ENCODE peak calls at places on chromosomes 12 and 14, in eight cellular contexts. Z is astrocyte of the spinal cord, E is endothelial cell, Y is HCT116, V is stomach, S is omental fat pad, W is activated B cell treated with CpG ODN at 0.5 μM for 24 hours, J is A673. U is an unnamed sample.

GRCh38 chr12:124620606-124621295 is 53.3 kb upstream of the NCOR2 start:
- DNase-seq in Z (peak; percentile 77), Y (no peak), W (no peak), V (no peak), S (no peak), E (no peak), J (no peak), U (no peak)

GRCh38 chr12:23893611-23894010 is 55.9 kb downstream of the SOX5 start:
- DNase-seq in E (no peak), S (no peak), W (no peak), Z (peak; percentile 6), J (no peak), V (no peak), Y (no peak), U (no peak)

GRCh38 chr12:132084681-132085635 is 59.2 kb downstream of the DDX51 start:
- DNase-seq in V (peak; percentile 63), J (peak; percentile 40), Y (no peak), W (peak; percentile 38), Z (peak; percentile 31), S (peak; percentile 34), E (peak; percentile 75), U (no peak)

GRCh38 chr12:130433834-130434233 is 96.1 kb downstream of the PIWIL1 start:
- DNase-seq in Z (no peak), Y (no peak), J (no peak), V (no peak), E (no peak), W (no peak), S (no peak), U (no peak)

GRCh38 chr14:76729195-76729594 is 32.1 kb upstream of the VASH1 start:
- DNase-seq in S (no peak), E (no peak), J (no peak), Y (no peak), Z (no peak), V (no peak), W (no peak), U (no peak)

GRCh38 chr14:89139404-89140247 is 277.4 kb downstream of the FOXN3 start:
- DNase-seq in S (no peak), E (no peak), V (no peak), J (no peak), Y (no peak), W (no peak), Z (no peak), U (no peak)

GRCh38 chr12:7113389-7113871 is 4.4 kb upstream of the C1RL start:
- DNase-seq in Y (no peak), Z (peak; percentile 39), V (no peak), J (peak; percentile 67), W (no peak), S (no peak), E (peak; percentile 30), U (no peak)

GRCh38 chr14:73238262-73238852 is 1.1 kb downstream of the PAPLN start:
- DNase-seq in J (peak; percentile 54), Z (peak; percentile 87), W (no peak), E (no peak), Y (peak; percentile 6), V (no peak), S (no peak), U (no peak)

GRCh38 chr12:44076892-44077291 is 241.0 kb downstream of the TMEM117 start:
- DNase-seq in W (no peak), J (peak; percentile 43), Y (no peak), V (no peak), E (no peak), S (no peak), Z (no peak), U (no peak)

GRCh38 chr12:115752151-115752550 is 525.3 kb downstream of the MED13L start:
- DNase-seq in W (no peak), Y (no peak), J (no peak), Z (peak; percentile 55), S (no peak), E (no peak), V (no peak), U (no peak)

GRCh38 chr12:17588968-17589367 is 501.0 kb downstream of the RERGL start:
- DNase-seq in V (no peak), J (peak; percentile 90), E (peak; percentile 33), W (no peak), S (no peak), Y (peak; percentile 4), Z (no peak), U (no peak)

GRCh38 chr12:72098622-72099021 is 160.0 kb downstream of the TPH2 start:
- DNase-seq in Z (no peak), J (no peak), S (no peak), E (no peak), V (no peak), W (no peak), Y (no peak), U (no peak)

GRCh38 chr14:83561261-83561660 is 1968.7 kb upstream of the FLRT2 start:
- DNase-seq in J (no peak), S (no peak), Y (no peak), Z (no peak), V (no peak), W (no peak), E (no peak), U (no peak)

GRCh38 chr12:91529829-91530228 is 347.2 kb upstream of the DCN start:
- DNase-seq in E (no peak), Z (peak; percentile 3), Y (no peak), J (no peak), W (no peak), S (no peak), V (no peak), U (no peak)

GRCh38 chr12:53750812-53751335 is 905 bp downstream of the CISTR start:
- DNase-seq in V (no peak), J (peak; percentile 41), S (no peak), E (no peak), Y (no peak), Z (no peak), W (peak; percentile 44), U (no peak)

GRCh38 chr14:35046751-35047536 is 872 bp downstream of the FAM177A1 start:
- DNase-seq in E (no peak), Z (peak; percentile 15), V (peak; percentile 58), Y (no peak), W (no peak), S (no peak), J (no peak), U (no peak)

GRCh38 chr12:67067453-67068203 is 201.5 kb upstream of the CAND1 start:
- DNase-seq in S (no peak), Y (no peak), Z (no peak), W (no peak), J (no peak), V (no peak), E (peak; percentile 24), U (no peak)
- TF ChIP-seq CTCF in S (no peak), Y (no peak), Z (no peak), W (no peak), J (no peak), V (no peak), E (no peak), U (no peak)

DNA sequence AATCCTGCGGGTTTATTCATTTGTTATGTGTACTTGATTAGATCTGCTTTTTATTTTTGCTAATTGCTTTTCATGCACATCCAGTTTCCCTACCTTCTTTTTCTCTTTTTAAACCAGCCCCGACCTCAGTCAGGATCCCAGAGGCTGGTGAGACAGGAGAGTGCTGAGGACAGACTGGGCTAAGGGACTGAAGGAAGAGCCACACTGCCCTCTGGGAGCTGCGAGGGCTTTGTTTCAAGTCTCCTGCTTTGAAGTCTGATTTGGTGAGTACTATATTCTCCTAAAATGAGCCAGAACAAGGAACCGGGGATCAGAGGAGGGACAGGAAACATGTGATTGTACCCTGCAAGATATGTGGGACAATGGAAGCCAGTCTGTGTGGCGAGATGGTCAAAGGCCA is 23.9 kb downstream of the PRICKLE1 start:
- DNase-seq in V (no peak), E (peak; percentile 14), Y (no peak), S (no peak), Z (no peak), W (no peak), J (no peak), U (no peak)
- TF ChIP-seq CTCF in V (no peak), E (no peak), Y (no peak), S (no peak), Z (no peak), W (no peak), J (peak; percentile 24), U (no peak)

DNA sequence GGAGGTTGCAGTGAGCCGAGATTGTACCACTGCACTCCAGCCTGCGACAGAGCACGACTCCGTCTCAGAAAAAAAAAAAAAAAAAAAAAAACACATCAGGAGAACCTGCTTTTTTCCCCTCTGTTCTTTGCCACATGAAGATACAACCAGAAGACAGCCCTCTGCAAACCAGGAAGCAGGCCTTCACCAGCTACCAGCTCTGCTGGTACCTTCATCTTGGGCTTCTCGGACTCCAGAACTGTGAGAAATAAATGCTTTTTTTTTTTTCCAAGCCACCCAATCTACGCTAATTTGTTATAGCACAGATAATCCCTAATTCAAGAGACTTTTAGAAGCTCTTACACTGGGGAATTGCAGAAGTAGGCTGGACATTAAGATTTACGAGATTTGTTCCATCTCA is 121.2 kb downstream of the GARIN6 start:
- DNase-seq in Y (no peak), V (no peak), J (no peak), E (no peak), Z (no peak), W (no peak), S (no peak), U (no peak)
- TF ChIP-seq CTCF in Y (no peak), V (no peak), J (no peak), E (no peak), Z (no peak), W (no peak), S (no peak), U (no peak)

DNA sequence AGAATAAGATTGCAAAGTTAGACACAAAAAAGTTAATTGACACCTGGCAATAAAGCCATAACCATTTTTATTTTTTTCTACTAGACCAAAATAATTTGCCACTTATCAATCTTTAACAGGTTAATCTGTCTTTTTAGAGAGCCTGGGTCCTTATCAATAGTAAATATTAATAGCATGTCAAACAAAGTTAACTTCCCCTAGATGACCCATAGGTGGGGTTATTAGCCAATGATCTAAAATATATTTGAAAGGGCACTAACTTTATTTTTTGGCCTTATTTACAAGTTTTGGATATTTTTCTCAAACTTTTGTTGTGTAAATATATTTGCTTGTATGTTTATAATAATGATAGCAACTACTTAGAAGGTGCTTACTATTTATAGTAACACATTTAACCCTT is 3.9 kb downstream of the ANKRD33 start:
- DNase-seq in W (no peak), Y (no peak), Z (no peak), V (no peak), S (no peak), E (no peak), J (no peak), U (no peak)
- TF ChIP-seq CTCF in W (no peak), Y (peak; percentile 53), Z (peak; percentile 32), V (no peak), S (no peak), E (peak; percentile 62), J (peak; percentile 40), U (peak; percentile 68)

GRCh38 chr14:49306152-49306751 is 279.9 kb downstream of the RPS29 start:
- DNase-seq in Y (peak; percentile 18), S (no peak), W (no peak), E (no peak), J (peak; percentile 42), Z (peak; percentile 16), V (no peak), U (no peak)
- TF ChIP-seq CTCF in Y (peak; percentile 65), S (no peak), W (peak; percentile 34), E (peak; percentile 77), J (peak; percentile 62), Z (peak; percentile 35), V (no peak), U (peak; percentile 76)

U was measured in mesothelial cell of epicardium.